ENCODE peak calls at places on chromosomes 3 and 15, in seven cellular contexts. P is Calu3, R is fibroblast of the aortic adventitia, D is foreskin fibroblast, W is AG10803, O is endothelial cell, V is B cell. L is an unnamed sample.

GRCh38 chr15:59595434-59595915 is 16.1 kb upstream of the GCNT3 start:
- DNase-seq in P (peak), R (no peak), D (no peak), W (no peak), O (no peak), V (no peak), L (no peak)

GRCh38 chr3:242986-243706 is 46.6 kb downstream of the CHL1 start:
- DNase-seq in P (peak), R (peak), D (no peak), W (peak), O (no peak), V (no peak), L (no peak)

GRCh38 chr15:62850318-62850717 is 192.2 kb upstream of the TPM1 start:
- DNase-seq in P (peak), R (no peak), D (no peak), W (no peak), O (no peak), V (no peak), L (no peak)

GRCh38 chr3:108125550-108126071 is 34.8 kb upstream of the CD47 start:
- DNase-seq in P (no peak), R (no peak), D (no peak), W (no peak), O (peak), V (peak), L (peak)

GRCh38 chr3:52447512-52448355 is 2.8 kb upstream of the SEMA3G start:
- DNase-seq in P (no peak), R (no peak), D (no peak), W (no peak), O (no peak), V (no peak), L (no peak)

GRCh38 chr3:186209810-186210752 is 101.2 kb upstream of the ETV5 start:
- DNase-seq in P (no peak), R (peak), D (peak), W (peak), O (no peak), V (no peak), L (no peak)

GRCh38 chr3:180252683-180253082 is 215.9 kb upstream of the PEX5L start:
- DNase-seq in P (peak), R (no peak), D (no peak), W (no peak), O (no peak), V (no peak), L (no peak)

GRCh38 chr15:50168778-50169411 is 13.1 kb upstream of the SLC27A2 start:
- DNase-seq in P (no peak), R (no peak), D (no peak), W (no peak), O (no peak), V (no peak), L (no peak)

GRCh38 chr15:68719676-68720075 is 101.0 kb downstream of the ANP32A start:
- DNase-seq in P (no peak), R (no peak), D (no peak), W (no peak), O (no peak), V (no peak), L (no peak)

GRCh38 chr3:126245811-126246727 is 65.7 kb upstream of the ALDH1L1 start:
- DNase-seq in P (peak), R (peak), D (peak), W (peak), O (peak), V (no peak), L (no peak)

GRCh38 chr3:122010506-122010905 is 11.5 kb downstream of the ILDR1 start:
- DNase-seq in P (no peak), R (no peak), D (no peak), W (no peak), O (no peak), V (no peak), L (no peak)

GRCh38 chr3:19467761-19468160 is 319.5 kb downstream of the KCNH8 start:
- DNase-seq in P (no peak), R (no peak), D (no peak), W (no peak), O (no peak), V (no peak), L (no peak)

DNA sequence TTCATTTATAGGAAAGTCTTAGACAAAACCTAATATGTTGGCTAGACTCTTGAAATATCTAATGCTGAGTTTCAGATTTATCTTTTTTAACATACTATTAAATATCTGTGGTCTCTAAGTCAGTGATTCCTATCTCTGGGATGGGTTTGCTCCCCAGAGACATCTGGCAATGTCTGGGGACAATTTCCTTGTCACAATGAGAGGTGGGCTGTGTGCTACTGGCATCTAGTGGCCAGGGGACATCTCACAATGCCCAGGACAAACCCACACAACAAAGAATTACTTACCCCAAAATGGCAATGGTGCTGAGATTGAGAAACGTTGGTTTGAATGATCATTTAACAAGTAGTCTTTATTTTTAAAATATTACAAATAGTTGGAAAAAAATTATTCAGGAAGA is 602.1 kb downstream of the MAGI1 start:
- DNase-seq in P (peak), R (no peak), D (peak), W (no peak), O (peak), V (no peak), L (no peak)
- TF ChIP-seq CTCF in P (peak), R (peak), D (peak), W (peak), O (no peak), V (no peak), L (peak)

GRCh38 chr15:32918481-32919026 is 200.8 kb downstream of the GREM1 start:
- DNase-seq in P (no peak), R (no peak), D (no peak), W (peak), O (no peak), V (no peak), L (no peak)
- TF ChIP-seq CTCF in P (no peak), R (no peak), D (no peak), W (no peak), O (no peak), V (no peak), L (no peak)

GRCh38 chr3:188908002-188908850 is 263.5 kb upstream of the TPRG1 start:
- DNase-seq in P (no peak), R (no peak), D (no peak), W (no peak), O (no peak), V (no peak), L (no peak)

GRCh38 chr3:188905580-188905979 is 266.2 kb upstream of the TPRG1 start:
- DNase-seq in P (no peak), R (no peak), D (no peak), W (no peak), O (no peak), V (no peak), L (no peak)

GRCh38 chr3:188904670-188905069 is 267.1 kb upstream of the TPRG1 start:
- DNase-seq in P (no peak), R (peak), D (peak), W (peak), O (no peak), V (no peak), L (no peak)

GRCh38 chr3:188901671-188902331 is 270.0 kb upstream of the TPRG1 start:
- DNase-seq in P (no peak), R (no peak), D (no peak), W (peak), O (no peak), V (no peak), L (no peak)

DNA sequence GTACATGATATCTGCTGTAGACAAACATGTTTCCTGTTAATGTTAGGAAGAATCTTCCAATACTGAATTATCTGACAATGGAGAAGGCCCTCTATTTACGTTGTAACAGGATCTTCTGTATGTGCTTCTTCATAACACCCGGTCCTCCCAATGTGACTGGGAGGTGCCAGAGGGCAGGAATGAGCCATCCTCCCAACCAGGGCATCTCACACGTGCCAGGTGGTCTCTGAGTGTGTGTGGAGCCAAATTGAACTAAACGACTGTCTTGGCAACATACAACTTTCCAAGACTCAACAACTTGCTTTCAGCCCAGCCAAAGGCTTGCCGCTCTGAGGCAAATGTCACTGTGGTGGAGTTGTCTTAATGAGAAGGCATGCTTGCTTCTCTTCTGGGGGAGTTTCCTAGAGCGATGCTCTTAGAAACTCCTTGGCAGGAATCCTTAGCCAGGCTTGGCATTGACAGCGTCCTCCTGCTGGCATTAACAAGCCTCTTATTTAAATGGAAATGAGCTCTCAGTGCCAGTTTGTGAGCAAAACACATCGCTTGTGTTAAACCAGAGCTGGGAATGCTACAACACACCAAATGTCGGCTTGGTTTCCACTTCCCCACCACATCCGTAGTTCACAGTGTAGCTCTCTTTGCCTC is 265.7 kb upstream of the TPRG1 start:
- DNase-seq in P (no peak), R (no peak), D (no peak), W (no peak), O (no peak), V (no peak), L (no peak)
- TF ChIP-seq CTCF in P (no peak), R (no peak), D (no peak), W (no peak), O (no peak), V (no peak), L (no peak)

DNA sequence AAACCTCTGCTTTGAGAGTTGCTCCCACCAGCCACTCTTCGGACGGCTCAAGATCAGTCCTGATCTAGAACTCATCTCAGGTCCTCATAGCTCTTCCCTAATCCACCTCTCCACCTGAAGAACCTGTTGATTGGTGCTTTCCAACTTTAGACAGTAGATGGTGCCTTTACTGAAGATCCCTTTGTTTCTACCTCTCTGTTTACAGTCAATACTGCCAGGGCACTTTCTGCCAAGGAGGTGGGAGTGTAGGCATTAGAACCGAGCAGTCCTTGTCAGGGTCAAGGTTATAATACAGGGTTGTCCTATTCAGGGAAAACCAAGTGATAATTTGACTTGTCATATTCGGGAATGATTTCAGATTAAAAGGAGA is 1.2 kb downstream of the CGNL1 start:
- DNase-seq in P (peak), R (no peak), D (no peak), W (no peak), O (no peak), V (no peak), L (no peak)
- TF ChIP-seq CTCF in P (no peak), R (no peak), D (no peak), W (no peak), O (no peak), V (no peak), L (no peak)

GRCh38 chr3:139564290-139564861 is 24.8 kb upstream of the RBP1 start:
- DNase-seq in P (peak), R (no peak), D (no peak), W (no peak), O (peak), V (no peak), L (no peak)
- TF ChIP-seq CTCF in P (no peak), R (peak), D (no peak), W (no peak), O (peak), V (no peak), L (no peak)

DNA sequence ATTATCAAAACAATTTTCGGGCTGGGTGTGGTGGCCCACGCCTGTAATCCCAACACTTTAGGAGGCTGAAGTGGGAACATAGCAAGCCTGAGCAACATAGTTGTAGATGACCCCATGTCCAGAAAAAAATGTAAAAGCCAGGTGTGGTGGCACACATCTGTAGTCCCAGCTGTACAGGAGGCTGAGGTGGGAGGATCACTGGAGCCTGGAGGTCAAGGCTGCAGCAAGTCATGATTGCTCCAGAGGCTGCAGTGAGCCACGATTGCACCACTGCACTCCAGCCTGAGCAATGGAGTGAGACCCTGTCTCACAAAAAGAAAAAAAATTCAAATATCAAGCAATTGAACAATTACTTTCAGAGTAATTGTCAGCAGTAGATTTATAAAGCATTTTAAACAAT is 8.0 kb upstream of the PAQR9 start:
- DNase-seq in P (no peak), R (no peak), D (no peak), W (no peak), O (no peak), V (no peak), L (no peak)
- TF ChIP-seq CTCF in P (no peak), R (no peak), D (no peak), W (no peak), O (no peak), V (no peak), L (no peak)

GRCh38 chr3:190326930-190327329 is 4.7 kb upstream of the CLDN1 start:
- DNase-seq in P (no peak), R (peak), D (peak), W (peak), O (no peak), V (no peak), L (no peak)
- TF ChIP-seq CTCF in P (no peak), R (peak), D (no peak), W (peak), O (no peak), V (no peak), L (no peak)

GRCh38 chr15:89230277-89230676 is 8.9 kb upstream of the RLBP1 start:
- DNase-seq in P (no peak), R (no peak), D (peak), W (no peak), O (no peak), V (no peak), L (no peak)
- TF ChIP-seq CTCF in P (no peak), R (peak), D (no peak), W (peak), O (no peak), V (no peak), L (no peak)

GRCh38 chr3:31704651-31705179 is 172.0 kb downstream of the STT3B start:
- DNase-seq in P (peak), R (peak), D (peak), W (peak), O (no peak), V (no peak), L (no peak)
- TF ChIP-seq CTCF in P (no peak), R (no peak), D (no peak), W (no peak), O (no peak), V (no peak), L (no peak)

DNA sequence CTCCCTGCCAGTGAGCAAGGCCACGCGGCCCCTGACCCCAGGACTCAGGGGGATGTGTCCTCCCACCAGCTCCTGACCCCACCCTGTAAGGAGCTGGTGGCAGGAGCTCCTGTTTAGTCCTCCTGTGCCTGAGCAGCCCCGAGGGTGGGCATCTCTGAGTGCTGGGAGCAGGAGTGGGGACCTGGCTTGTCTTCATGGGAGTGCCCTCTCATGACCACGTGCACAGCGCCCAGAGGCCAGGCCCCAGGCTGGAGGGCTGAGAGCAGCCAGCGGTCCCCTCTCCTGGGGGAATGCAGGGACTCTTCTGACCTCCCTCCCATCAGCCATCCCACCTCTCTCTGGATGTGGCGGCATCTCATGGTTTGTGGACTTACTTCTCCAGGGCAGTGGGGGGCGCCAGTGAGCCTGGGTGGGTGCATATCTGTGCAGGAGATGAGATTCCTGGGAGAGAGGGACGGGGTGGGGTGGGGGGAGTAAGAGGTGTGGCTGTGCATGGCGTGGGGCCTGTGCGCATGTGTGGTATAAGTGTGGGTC is 205.6 kb downstream of the TBC1D2B start:
- DNase-seq in P (no peak), R (no peak), D (no peak), W (no peak), O (peak), V (no peak), L (no peak)
- TF ChIP-seq CTCF in P (no peak), R (no peak), D (peak), W (no peak), O (peak), V (no peak), L (no peak)

L was measured in GM20000.